ENCODE peak calls at places on chromosomes 12 and 14, in seven cellular contexts. Q is IMR-90, R is neuronal stem cell, J is mesenchymal stem cell, X is H1, O is H9, S is trophoblast cell. T is an unnamed sample. For H3K4me1, the result is how much of the 10 kb centered on the place peaks cover.

GRCh38 chr14:103393687-103394626 is 8.7 kb downstream of the MARK3 start:
- DNase-seq in X (no peak), S (peak), J (peak), R (no peak), O (no peak), Q (peak), T (no peak)

GRCh38 chr12:104958946-104959841 is 1.1 kb upstream of the SLC41A2 start:
- DNase-seq in O (peak), J (peak), Q (peak), S (peak), R (no peak), X (no peak), T (peak)

GRCh38 chr12:50197297-50197727 is 30.1 kb upstream of the CERS5 start:
- DNase-seq in O (no peak), Q (no peak), R (no peak), X (no peak), J (no peak), S (no peak), T (no peak)

GRCh38 chr12:132803883-132804282 is 24.8 kb downstream of the GOLGA3 start:
- DNase-seq in S (no peak), R (no peak), Q (no peak), O (no peak), X (no peak), J (no peak), T (no peak)

GRCh38 chr12:94032368-94032767 is 116.0 kb upstream of the PLXNC1 start:
- DNase-seq in O (no peak), X (no peak), J (no peak), S (no peak), R (no peak), Q (no peak), T (no peak)

GRCh38 chr12:40788276-40788675 is 96.0 kb downstream of the CNTN1 start:
- DNase-seq in O (peak), Q (no peak), J (no peak), S (no peak), R (no peak), X (no peak), T (peak)

GRCh38 chr12:47818382-47818700 is 1.4 kb downstream of the HDAC7 start:
- DNase-seq in S (no peak), J (peak), Q (peak), O (peak), R (no peak), X (no peak), T (peak)

GRCh38 chr12:14849664-14850063 is 6.3 kb upstream of the ART4 start:
- DNase-seq in R (no peak), S (no peak), J (no peak), Q (peak), X (no peak), O (no peak), T (no peak)

GRCh38 chr14:68807148-68807600 is 14.3 kb upstream of the ZFP36L1 start:
- DNase-seq in X (no peak), J (peak), O (peak), Q (peak), S (peak), R (no peak), T (no peak)

GRCh38 chr14:69999246-69999645 is 120.0 kb downstream of the SMOC1 start:
- DNase-seq in S (no peak), Q (peak), J (peak), X (no peak), O (no peak), R (no peak), T (peak)

GRCh38 chr14:76810525-76810924 is 2.2 kb downstream of the ANGEL1 start:
- DNase-seq in Q (no peak), R (no peak), J (no peak), O (no peak), S (no peak), X (no peak), T (no peak)

GRCh38 chr14:96309907-96310330 is 53.2 kb downstream of the ATG2B start:
- DNase-seq in Q (peak), R (no peak), S (no peak), X (no peak), O (no peak), J (no peak), T (no peak)

GRCh38 chr12:77795699-77796098 is 35.0 kb upstream of the NAV3 start:
- DNase-seq in Q (no peak), S (no peak), J (peak), R (no peak), O (no peak), X (no peak), T (no peak)

GRCh38 chr14:106802413-106803364 is 1276.3 kb downstream of the TMEM121 start:
- DNase-seq in S (no peak), X (no peak), O (no peak), R (no peak), J (no peak), Q (no peak), T (no peak)

GRCh38 chr12:31118831-31119530 is 45.3 kb downstream of the DDX11 start:
- DNase-seq in S (no peak), Q (no peak), O (peak), X (no peak), J (no peak), R (peak), T (peak)

GRCh38 chr12:49887536-49888401 is 15.9 kb downstream of the FAIM2 start:
- DNase-seq in O (no peak), J (no peak), R (no peak), S (no peak), X (no peak), Q (no peak), T (no peak)

GRCh38 chr14:43155924-43156323 is 1351.2 kb downstream of the FSCB start:
- DNase-seq in O (no peak), S (no peak), Q (no peak), X (no peak), R (no peak), J (no peak), T (no peak)

GRCh38 chr14:76772300-76773187 is 11.3 kb downstream of the VASH1 start:
- DNase-seq in O (peak), S (peak), X (no peak), Q (peak), J (peak), R (no peak), T (peak)

GRCh38 chr14:104144453-104144790 is 6.0 kb downstream of the KIF26A start:
- DNase-seq in S (no peak), J (no peak), R (no peak), Q (no peak), X (no peak), O (no peak), T (no peak)

GRCh38 chr12:21695896-21696295 is 38.3 kb upstream of the LDHB start:
- DNase-seq in S (no peak), X (no peak), R (no peak), J (no peak), O (no peak), Q (no peak), T (no peak)

GRCh38 chr12:89138048-89138852 is 214.1 kb downstream of the DUSP6 start:
- DNase-seq in R (no peak), S (no peak), X (no peak), J (peak), O (no peak), Q (peak), T (no peak)

GRCh38 chr12:7748774-7749296 is 1.7 kb upstream of the CLEC4C start:
- DNase-seq in R (no peak), J (no peak), Q (no peak), S (peak), O (no peak), X (no peak), T (no peak)

GRCh38 chr12:132197581-132198281 is 53.5 kb downstream of the NOC4L start:
- DNase-seq in S (no peak), J (no peak), Q (no peak), O (no peak), R (no peak), X (no peak), T (no peak)

GRCh38 chr12:120159509-120160237 is 34.8 kb downstream of the GCN1 start:
- DNase-seq in R (no peak), Q (no peak), S (no peak), X (no peak), J (no peak), O (no peak), T (no peak)
- H2BK120ac ChIP-seq in R (no peak), Q (no peak), S (no peak), X (no peak), J (no peak), O (no peak), T (no peak)

GRCh38 chr12:82685721-82686222 is 934 bp upstream of the TMTC2 start:
- DNase-seq in S (peak), O (peak), X (peak), Q (peak), J (peak), R (peak), T (peak)

GRCh38 chr12:82688619-82689018 is 1.9 kb downstream of the TMTC2 start:
- DNase-seq in Q (no peak), S (no peak), R (no peak), O (no peak), J (no peak), X (no peak), T (no peak)

GRCh38 chr12:82687020-82687951 is 580 bp downstream of the TMTC2 start:
- DNase-seq in R (peak), X (no peak), O (peak), S (peak), J (peak), Q (peak), T (peak)

GRCh38 chr12:82686223-82687019 is at the start of gene TMTC2:
- DNase-seq in J (peak), R (peak), S (peak), X (no peak), O (peak), Q (peak), T (peak)

DNA sequence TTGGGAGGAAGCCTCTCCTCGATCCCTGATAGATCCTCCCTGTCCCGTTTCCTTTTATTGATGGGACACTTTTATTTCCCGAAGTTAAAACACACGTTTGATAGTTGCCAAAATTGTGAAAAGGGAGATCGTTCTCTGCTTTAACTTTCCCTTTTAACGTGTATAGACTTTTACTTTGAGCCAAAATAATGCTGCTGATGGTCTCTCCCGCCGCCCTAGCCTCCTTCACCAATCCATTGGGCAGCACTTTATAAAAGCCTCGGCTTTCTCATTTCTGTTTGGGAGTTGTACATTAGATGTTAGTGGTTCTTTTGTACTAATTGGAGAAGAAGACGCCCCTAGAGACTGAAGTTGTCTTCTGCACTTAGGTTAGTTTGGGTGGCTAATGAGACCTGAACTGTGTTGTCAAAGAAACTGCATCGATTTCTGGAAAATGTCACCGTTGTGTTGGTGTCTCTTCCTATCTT is 1.4 kb downstream of the TMTC2 start:
- DNase-seq in R (no peak), O (no peak), X (no peak), Q (no peak), S (no peak), J (peak), T (no peak)
- H2BK5ac ChIP-seq in R (no peak), O (no peak), X (no peak), Q (no peak), S (no peak), J (peak), T (no peak)

GRCh38 chr12:57613427-57614109 is 2.3 kb downstream of the ARHGEF25 start:
- DNase-seq in S (no peak), Q (no peak), R (no peak), O (no peak), X (no peak), J (no peak), T (no peak)

GRCh38 chr12:57616383-57617101 is 5.3 kb downstream of the ARHGEF25 start:
- DNase-seq in Q (peak), X (no peak), J (no peak), S (no peak), O (no peak), R (no peak), T (no peak)

GRCh38 chr12:57614178-57614947 is 3.1 kb downstream of the ARHGEF25 start:
- DNase-seq in S (no peak), O (peak), R (no peak), X (no peak), Q (peak), J (no peak), T (peak)

GRCh38 chr12:57615637-57616036 is 4.4 kb downstream of the ARHGEF25 start:
- DNase-seq in J (no peak), R (no peak), X (no peak), Q (no peak), O (no peak), S (no peak), T (no peak)

GRCh38 chr12:57614948-57615500 is 3.8 kb downstream of the ARHGEF25 start:
- DNase-seq in R (no peak), J (no peak), X (no peak), O (no peak), Q (no peak), S (no peak), T (no peak)
- H3K4me1 ChIP-seq in R (under half), J (under half), X (under half), O (under half), Q (under half), S (under half), T (under half)

GRCh38 chr14:90774316-90774715 is 41.9 kb downstream of the TTC7B start:
- DNase-seq in Q (no peak), R (no peak), X (no peak), J (no peak), O (no peak), S (no peak), T (no peak)

GRCh38 chr14:90773196-90773486 is 43.1 kb downstream of the TTC7B start:
- DNase-seq in J (no peak), R (no peak), Q (no peak), X (no peak), S (no peak), O (no peak), T (no peak)

GRCh38 chr14:90775441-90775840 is 40.8 kb downstream of the TTC7B start:
- DNase-seq in Q (no peak), O (no peak), R (no peak), S (no peak), X (no peak), J (no peak), T (no peak)

GRCh38 chr14:90777358-90777757 is 38.9 kb downstream of the TTC7B start:
- DNase-seq in O (no peak), X (no peak), R (no peak), Q (no peak), J (no peak), S (no peak), T (no peak)

GRCh38 chr14:90773705-90774104 is 42.5 kb downstream of the TTC7B start:
- DNase-seq in R (no peak), Q (no peak), S (no peak), O (no peak), J (no peak), X (no peak), T (no peak)
- H2BK120ac ChIP-seq in R (no peak), Q (no peak), S (no peak), O (no peak), J (no peak), X (no peak), T (no peak)